ENCODE peak calls at places on chromosome 7, in four cellular contexts. Y is astrocyte, U is heart left ventricle, B is heart right ventricle. G is an unnamed sample.

GRCh38 chr7:99623702-99624447 is 7.1 kb downstream of the ZSCAN25 start:
- DNase-seq in Y (no peak), U (no peak), B (no peak), G (no peak)

GRCh38 chr7:45215611-45216062 is 58.0 kb downstream of the RAMP3 start:
- DNase-seq in Y (no peak), U (no peak), B (no peak), G (no peak)

GRCh38 chr7:32761451-32762320 is 129.9 kb downstream of the KBTBD2 start:
- DNase-seq in U (no peak), Y (no peak), B (no peak), G (no peak)

GRCh38 chr7:33743594-33743993 is 161.7 kb upstream of the BMPER start:
- DNase-seq in U (no peak), Y (peak; percentile 74), B (no peak), G (no peak)

GRCh38 chr7:124724516-124725192 is 40.9 kb downstream of the GPR37 start:
- DNase-seq in U (no peak), B (no peak), Y (no peak), G (no peak)

GRCh38 chr7:115356139-115356746 is 434.3 kb downstream of the MDFIC start:
- DNase-seq in B (no peak), Y (peak; percentile 4), U (no peak), G (no peak)

GRCh38 chr7:24898691-24899090 is 81.3 kb downstream of the OSBPL3 start:
- DNase-seq in Y (peak; percentile 78), U (no peak), B (no peak), G (no peak)

GRCh38 chr7:78576196-78576595 is 777.6 kb downstream of the PHTF2 start:
- DNase-seq in Y (peak; percentile 12), B (no peak), U (no peak), G (no peak)

GRCh38 chr7:2824678-2825461 is 19.2 kb downstream of the GNA12 start:
- DNase-seq in B (no peak), Y (no peak), U (no peak), G (no peak)

GRCh38 chr7:72307566-72307965 is 104.6 kb downstream of the CALN1 start:
- DNase-seq in U (no peak), Y (no peak), B (no peak), G (no peak)

GRCh38 chr7:148815612-148816011 is 68.5 kb downstream of the EZH2 start:
- DNase-seq in Y (no peak), U (no peak), B (no peak), G (no peak)

GRCh38 chr7:97835296-97836138 is 36.7 kb downstream of the ASNS start:
- DNase-seq in B (peak; percentile 31), U (peak; percentile 25), Y (peak; percentile 18), G (no peak)

GRCh38 chr7:40268836-40269235 is 134.0 kb downstream of the SUGCT start:
- DNase-seq in Y (no peak), B (no peak), U (no peak), G (no peak)

GRCh38 chr7:12398186-12398585 is 5.5 kb downstream of the VWDE start:
- DNase-seq in U (no peak), Y (no peak), B (no peak), G (no peak)

GRCh38 chr7:12409097-12409711 is 5.5 kb upstream of the VWDE start:
- DNase-seq in Y (no peak), B (no peak), U (no peak), G (no peak)

GRCh38 chr7:12402365-12402725 is 1.3 kb downstream of the VWDE start:
- DNase-seq in Y (no peak), U (no peak), B (no peak), G (no peak)

GRCh38 chr7:12401538-12402364 is 1.9 kb downstream of the VWDE start:
- DNase-seq in U (no peak), B (no peak), Y (no peak), G (no peak)

DNA sequence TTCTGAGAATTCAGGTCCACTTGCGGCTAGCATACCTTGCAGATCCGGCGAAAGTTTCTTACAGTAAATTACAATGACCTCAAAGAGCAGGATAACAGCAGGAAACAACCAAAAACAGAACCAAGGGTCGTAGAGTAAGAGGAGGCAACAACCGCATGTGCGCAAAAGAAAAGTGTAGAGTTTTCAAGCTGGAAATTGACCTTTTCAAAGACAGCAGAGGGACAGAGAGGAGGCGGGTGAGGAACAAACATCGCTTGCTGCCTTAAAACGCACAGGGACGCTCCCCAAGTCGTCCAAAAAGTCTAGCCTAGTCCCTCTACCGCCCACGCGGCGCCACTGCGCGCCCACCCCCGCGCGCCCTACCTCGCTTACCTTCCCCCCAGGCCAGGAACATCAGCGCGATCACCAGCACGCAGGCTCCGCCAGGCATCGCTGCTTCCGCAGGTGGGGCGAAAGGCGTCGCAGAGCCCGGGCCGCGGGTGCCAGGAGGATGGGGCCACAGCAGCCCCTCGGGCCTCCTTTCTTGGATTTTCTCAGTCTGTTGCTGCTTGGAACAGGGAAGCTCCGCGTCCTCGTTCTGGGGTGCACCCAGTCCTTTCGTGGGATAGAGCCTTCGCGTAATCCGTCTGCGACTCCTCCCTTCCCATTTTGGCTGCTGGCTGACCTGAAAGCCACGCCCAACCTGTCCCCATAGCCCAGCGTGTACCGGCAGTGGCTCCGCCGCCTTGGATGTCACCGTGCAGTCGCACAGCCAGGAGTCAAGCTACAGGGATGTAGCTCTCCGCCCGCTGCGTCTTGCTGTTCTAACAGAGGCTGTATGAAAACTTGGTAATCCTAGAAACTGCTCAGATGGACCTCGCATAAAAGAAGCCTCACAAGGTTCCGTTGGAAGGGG is at the start of gene VWDE:
- DNase-seq in B (no peak), U (no peak), Y (peak; percentile 31), G (peak; percentile 71)
- H3K4me3 ChIP-seq in B (peak within 1 kb of the TSS; percentile 20), U (peak within 1 kb of the TSS; percentile 36), Y (peak within 1 kb of the TSS; percentile 56), G (no peak within 1 kb of the TSS)

GRCh38 chr7:31699050-31699449 is 12.0 kb downstream of the PPP1R17 start:
- DNase-seq in Y (no peak), U (no peak), B (no peak), G (no peak)
- H3K27ac ChIP-seq in Y (no peak overlapping the region), U (no peak overlapping the region), B (no peak overlapping the region), G (no peak overlapping the region)

DNA sequence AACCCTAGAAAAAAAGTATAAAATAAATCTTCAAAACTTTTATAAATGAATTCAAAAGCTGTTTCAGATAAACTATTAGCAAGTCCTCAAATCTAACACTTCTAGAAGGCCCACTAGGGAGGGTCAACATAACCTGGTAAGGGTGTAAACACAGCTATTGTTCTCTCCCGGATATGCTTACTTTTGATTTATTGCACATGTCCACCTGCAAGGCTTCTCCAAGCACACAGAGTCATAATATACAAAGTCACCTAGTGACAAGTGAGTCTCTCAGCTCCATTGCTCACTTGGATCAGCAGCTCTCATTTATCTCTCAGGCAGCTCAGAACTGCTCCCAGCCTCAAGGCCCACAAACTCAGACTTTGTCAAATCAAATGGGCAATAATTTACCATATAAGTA is 44.0 kb upstream of the COL1A2 start:
- DNase-seq in U (no peak), Y (no peak), B (no peak), G (no peak)
- H3K4me1 ChIP-seq in U (no peaks in the 10 kb centered on the region), Y (peaks cover 21% of the 10 kb centered on the region), B (peaks cover 12% of the 10 kb centered on the region), G (no peaks in the 10 kb centered on the region)

GRCh38 chr7:28112467-28112866 is 68.1 kb downstream of the JAZF1 start:
- DNase-seq in B (no peak), Y (no peak), U (no peak), G (no peak)
- H3K4me3 ChIP-seq in B (no peak overlapping the region), Y (no peak overlapping the region), U (no peak overlapping the region), G (no peak overlapping the region)

DNA sequence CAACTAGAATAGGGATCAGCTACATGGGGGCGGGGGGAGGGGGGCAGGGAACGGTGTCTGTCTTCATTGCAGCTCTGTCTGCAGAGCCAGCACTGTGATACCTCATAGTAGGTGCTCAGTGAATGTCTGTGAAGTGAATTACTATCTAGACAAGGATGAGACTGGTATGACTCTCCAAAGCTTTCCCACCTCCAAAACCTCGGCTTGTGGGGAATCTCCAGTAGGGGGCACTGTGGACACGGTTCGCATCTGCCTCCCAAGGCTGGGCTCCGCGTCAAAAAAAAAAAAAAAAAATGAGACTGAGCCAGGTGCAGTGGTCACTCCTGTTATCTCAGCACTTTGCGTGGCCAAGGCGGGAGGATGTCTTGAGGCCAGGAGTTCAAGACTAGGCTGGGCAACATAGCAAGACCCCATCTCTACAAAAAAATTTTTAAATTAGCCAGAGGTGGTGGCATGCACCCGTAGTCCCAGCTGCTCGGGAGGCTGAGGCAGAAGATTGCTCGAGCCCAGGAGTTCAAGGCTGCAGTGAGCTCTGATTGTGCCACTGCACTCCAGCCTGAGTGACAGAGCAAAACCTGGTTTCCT is 9.6 kb downstream of the TRIM56 start:
- DNase-seq in U (peak; percentile 43), Y (no peak), B (peak; percentile 42), G (no peak)
- H3K27ac ChIP-seq in U (no peak overlapping the region), Y (peak overlapping the region; percentile 93), B (peak overlapping the region; percentile 16), G (peak overlapping the region; percentile 17)

DNA sequence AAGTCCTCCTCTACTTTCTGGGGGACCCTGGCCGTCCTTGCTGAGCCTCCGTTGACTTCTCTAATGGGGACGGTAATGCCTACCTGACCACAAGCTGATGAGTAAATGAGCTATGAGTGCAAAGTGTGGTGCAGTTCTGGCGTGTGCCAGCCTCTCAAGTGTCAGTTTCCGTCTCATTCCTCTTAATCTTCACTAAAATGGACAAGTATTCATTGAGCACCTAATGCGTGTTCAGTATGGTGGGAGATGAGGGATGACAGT is 623 bp upstream of the HERPUD2 start:
- DNase-seq in Y (no peak), B (no peak), U (no peak), G (no peak)
- H3K4me1 ChIP-seq in Y (peaks cover 30% of the 10 kb centered on the region), B (peaks cover 61% of the 10 kb centered on the region), U (peaks cover 28% of the 10 kb centered on the region), G (no peaks in the 10 kb centered on the region)

DNA sequence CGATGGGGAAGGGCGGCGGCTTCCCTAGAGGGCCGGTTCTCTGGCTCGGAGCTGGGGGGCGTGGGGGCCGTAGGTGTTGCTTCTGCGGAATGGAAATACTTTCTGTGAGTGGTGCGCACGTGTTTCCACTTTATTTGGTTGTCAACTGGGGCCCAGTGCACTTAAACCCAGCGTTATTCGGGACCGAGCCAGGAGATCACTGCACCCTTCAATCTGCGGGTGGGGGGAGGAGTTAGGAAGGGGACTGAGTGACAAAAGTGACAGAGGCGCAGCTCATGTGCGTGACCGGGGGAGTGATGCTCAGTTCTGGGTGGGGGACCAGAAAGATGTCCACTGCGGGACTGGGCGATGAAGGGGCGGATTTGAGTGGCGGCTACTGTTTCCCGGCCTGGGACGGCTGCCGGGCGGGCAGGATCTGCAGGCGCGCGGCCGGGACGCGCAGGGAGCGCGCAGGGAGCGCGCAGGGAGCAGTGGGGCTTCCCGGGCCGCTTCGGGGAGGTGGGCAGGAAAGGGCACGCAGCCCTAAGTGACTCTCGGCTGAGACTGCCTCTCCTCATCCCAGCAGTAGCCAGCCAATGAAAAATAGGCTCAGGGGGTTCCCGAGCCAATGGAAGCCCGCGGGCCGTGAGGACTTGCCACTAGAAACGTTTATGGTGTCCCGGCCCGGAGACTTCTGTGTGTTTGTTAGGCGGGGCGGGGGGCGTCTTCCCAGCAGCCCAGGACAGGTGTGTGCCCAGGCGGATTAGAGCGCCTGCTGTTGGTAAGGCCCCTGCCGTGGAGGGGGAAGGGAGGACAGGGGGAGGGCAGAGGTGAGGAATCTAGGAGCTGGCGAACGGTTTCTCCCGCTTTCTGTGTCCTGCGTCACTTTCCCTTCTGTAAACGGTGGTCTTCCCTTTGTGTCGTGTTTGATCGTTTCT is 54.3 kb upstream of the KDM7A start:
- DNase-seq in U (peak; percentile 34), B (peak; percentile 34), Y (no peak), G (peak; percentile 68)
- H3K4me3 ChIP-seq in U (peak overlapping the region; percentile 57), B (peak overlapping the region; percentile 55), Y (peak overlapping the region; percentile 63), G (peak overlapping the region; percentile 27)

G was measured in aorta.